ENCODE peak calls at places on chromosomes 7 and 10, in six cellular contexts. Q is transverse colon, U is heart right ventricle, H is Peyer's patch, Z is colonic mucosa, P is A549. S is an unnamed sample.

GRCh38 chr10:4653160-4653559 is 172.8 kb upstream of the AKR1E2 start:
- DNase-seq in Z (no peak), U (no peak), P (no peak), H (no peak), Q (no peak), S (no peak)

GRCh38 chr7:66283003-66283920 is 78.1 kb downstream of the TPST1 start:
- DNase-seq in H (no peak), U (no peak), Z (no peak), P (peak), Q (no peak), S (peak)

GRCh38 chr7:64892116-64892515 is 11.0 kb upstream of the ZNF273 start:
- DNase-seq in P (no peak), Q (no peak), Z (no peak), H (no peak), U (no peak), S (no peak)

GRCh38 chr7:27091125-27091524 is 4.7 kb downstream of the HOXA1 start:
- DNase-seq in Q (no peak), P (no peak), Z (no peak), U (no peak), H (no peak), S (no peak)

GRCh38 chr10:51590802-51591201 is 108.6 kb downstream of the CSTF2T start:
- DNase-seq in U (no peak), Q (no peak), P (no peak), H (no peak), Z (no peak), S (no peak)

GRCh38 chr10:35751347-35751746 is 109.3 kb upstream of the FZD8 start:
- DNase-seq in U (no peak), Z (no peak), Q (no peak), P (no peak), H (no peak), S (no peak)

GRCh38 chr7:158924956-158925355 is 68.6 kb downstream of the DYNC2I1 start:
- DNase-seq in U (no peak), Q (no peak), P (no peak), Z (no peak), H (no peak), S (no peak)

GRCh38 chr7:116687801-116688201 is 15.8 kb downstream of the MET start:
- DNase-seq in U (no peak), H (no peak), Z (no peak), Q (no peak), P (peak), S (no peak)

GRCh38 chr7:21326916-21327315 is 101.0 kb upstream of the SP4 start:
- DNase-seq in Q (no peak), H (no peak), P (no peak), U (no peak), Z (no peak), S (no peak)

GRCh38 chr10:61943699-61944444 is 42.4 kb downstream of the ARID5B start:
- DNase-seq in Q (no peak), H (no peak), U (no peak), P (no peak), Z (no peak), S (peak)

GRCh38 chr10:14839305-14839695 is 1.2 kb downstream of the HSPA14 start:
- DNase-seq in P (peak), H (no peak), U (no peak), Z (peak), Q (peak), S (no peak)

GRCh38 chr10:65341323-65341922 is 1584.4 kb upstream of the LRRTM3 start:
- DNase-seq in Q (no peak), U (peak), H (no peak), P (no peak), Z (no peak), S (no peak)

GRCh38 chr10:111648046-111648445 is 535.5 kb downstream of the GPAM start:
- DNase-seq in U (no peak), H (no peak), Q (no peak), Z (no peak), P (no peak), S (no peak)

GRCh38 chr7:44236333-44236728 is 35.6 kb downstream of the YKT6 start:
- DNase-seq in P (no peak), H (no peak), U (no peak), Z (no peak), Q (no peak), S (no peak)

GRCh38 chr7:144656960-144657359 is 178.9 kb downstream of the TPK1 start:
- DNase-seq in U (no peak), P (no peak), Q (no peak), H (no peak), Z (no peak), S (no peak)

GRCh38 chr7:123916240-123916724 is 8.8 kb upstream of the SPAM1 start:
- DNase-seq in Q (peak), P (peak), U (no peak), H (no peak), Z (peak), S (no peak)

GRCh38 chr10:113415246-113415645 is 137.6 kb upstream of the HABP2 start:
- DNase-seq in H (no peak), Z (no peak), Q (no peak), U (no peak), P (no peak), S (peak)

DNA sequence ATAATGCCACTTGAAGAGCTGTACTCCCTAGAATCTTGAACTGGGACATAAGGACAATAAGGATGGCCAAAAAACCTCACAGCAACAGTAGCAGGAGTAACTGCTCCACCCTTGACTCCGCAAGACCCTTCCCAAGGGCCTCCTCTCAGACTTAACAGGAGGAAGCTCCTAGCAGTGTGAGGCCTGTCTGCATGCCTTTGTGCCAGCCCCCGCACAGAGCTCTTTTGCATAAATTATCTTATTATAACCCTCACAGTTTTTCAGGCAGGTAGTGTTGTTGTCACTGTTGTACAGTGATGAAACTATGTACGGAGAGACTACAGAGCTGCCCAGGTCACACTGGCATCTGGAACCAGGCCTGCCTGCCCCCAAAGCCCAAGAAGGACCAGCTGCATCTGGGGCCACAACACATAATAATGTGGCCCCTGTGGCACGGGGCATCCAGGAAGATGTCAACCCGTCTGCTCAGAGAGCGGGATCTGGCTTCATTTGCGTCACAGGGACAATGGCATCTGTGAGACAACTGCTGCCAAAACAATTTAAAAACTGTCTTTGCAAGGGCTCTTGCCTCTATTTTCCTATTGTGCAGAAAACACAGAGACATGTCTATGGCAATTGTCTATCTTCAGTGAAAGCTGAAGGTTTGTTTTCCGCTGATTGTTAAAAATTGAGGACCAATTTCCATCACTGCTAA is 249.2 kb upstream of the GRB10 start:
- DNase-seq in P (no peak), Q (no peak), Z (no peak), H (no peak), U (no peak), S (no peak)
- H3K27ac ChIP-seq in P (no peak), Q (no peak), Z (no peak), H (no peak), U (no peak), S (no peak)

GRCh38 chr10:124670849-124671248 is 73.3 kb downstream of the FAM53B start:
- DNase-seq in Q (no peak), Z (no peak), H (no peak), P (no peak), U (no peak), S (no peak)
- H3K27ac ChIP-seq in Q (peak), Z (peak), H (no peak), P (no peak), U (peak), S (no peak)

GRCh38 chr10:5666324-5667220 is at the start of gene ASB13:
- DNase-seq in U (peak), Z (peak), Q (peak), H (peak), P (peak), S (no peak)

GRCh38 chr10:5662708-5663579 is 3.5 kb downstream of the ASB13 start:
- DNase-seq in H (no peak), Z (peak), Q (no peak), P (no peak), U (no peak), S (no peak)

GRCh38 chr10:5663692-5664427 is 2.5 kb downstream of the ASB13 start:
- DNase-seq in H (no peak), U (no peak), Q (no peak), Z (peak), P (no peak), S (no peak)

GRCh38 chr10:5668429-5668828 is 2.0 kb upstream of the ASB13 start:
- DNase-seq in Z (peak), U (no peak), P (no peak), H (no peak), Q (no peak), S (no peak)

DNA sequence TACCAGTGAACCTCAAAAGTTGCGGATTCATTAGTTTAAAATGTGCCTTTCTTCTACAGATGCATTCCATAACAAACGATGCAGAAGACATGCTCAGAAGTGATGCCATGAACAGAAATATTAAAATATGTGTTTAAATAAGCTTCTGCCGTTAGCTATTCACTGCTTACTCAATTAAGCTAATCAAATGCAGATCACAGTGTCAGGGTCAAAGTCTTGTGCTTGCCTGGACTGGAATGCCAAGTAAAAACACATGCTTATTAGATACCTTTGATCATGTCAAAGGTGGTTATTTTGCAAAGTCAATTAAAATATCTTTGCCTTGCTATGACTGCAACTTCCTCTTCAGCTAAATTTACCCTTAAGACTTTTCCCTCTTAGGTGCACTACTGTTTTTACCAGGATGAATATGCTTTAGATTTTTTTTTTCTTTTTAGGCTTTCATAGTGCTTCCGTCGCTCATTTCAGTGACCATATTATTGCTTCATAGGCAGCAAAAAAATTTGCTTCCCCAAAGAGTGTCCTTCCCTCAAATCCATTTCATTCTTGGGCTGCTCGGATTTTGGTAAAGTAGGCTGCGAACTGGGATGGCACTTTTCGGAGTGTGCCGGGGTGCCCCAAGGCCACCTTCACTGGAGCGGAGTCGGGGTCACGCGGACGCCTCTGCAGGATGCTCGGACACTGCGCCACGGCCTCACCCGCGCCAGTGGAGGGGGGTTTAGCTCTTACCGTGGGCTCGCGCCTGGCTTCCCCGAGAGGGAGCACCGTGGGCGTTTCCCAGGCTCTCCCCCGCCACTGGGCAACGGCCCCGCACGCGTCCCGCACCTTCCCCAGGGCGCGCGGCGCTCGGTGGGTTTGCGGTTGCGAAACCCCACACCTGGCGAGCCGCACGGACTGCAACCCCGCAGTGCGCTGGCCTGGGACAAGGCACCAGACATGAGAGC is 743 bp downstream of the ASB13 start:
- DNase-seq in U (no peak), Z (peak), H (no peak), Q (peak), P (no peak), S (no peak)
- H3K27ac ChIP-seq in U (peak), Z (peak), H (peak), Q (peak), P (peak), S (no peak)

DNA sequence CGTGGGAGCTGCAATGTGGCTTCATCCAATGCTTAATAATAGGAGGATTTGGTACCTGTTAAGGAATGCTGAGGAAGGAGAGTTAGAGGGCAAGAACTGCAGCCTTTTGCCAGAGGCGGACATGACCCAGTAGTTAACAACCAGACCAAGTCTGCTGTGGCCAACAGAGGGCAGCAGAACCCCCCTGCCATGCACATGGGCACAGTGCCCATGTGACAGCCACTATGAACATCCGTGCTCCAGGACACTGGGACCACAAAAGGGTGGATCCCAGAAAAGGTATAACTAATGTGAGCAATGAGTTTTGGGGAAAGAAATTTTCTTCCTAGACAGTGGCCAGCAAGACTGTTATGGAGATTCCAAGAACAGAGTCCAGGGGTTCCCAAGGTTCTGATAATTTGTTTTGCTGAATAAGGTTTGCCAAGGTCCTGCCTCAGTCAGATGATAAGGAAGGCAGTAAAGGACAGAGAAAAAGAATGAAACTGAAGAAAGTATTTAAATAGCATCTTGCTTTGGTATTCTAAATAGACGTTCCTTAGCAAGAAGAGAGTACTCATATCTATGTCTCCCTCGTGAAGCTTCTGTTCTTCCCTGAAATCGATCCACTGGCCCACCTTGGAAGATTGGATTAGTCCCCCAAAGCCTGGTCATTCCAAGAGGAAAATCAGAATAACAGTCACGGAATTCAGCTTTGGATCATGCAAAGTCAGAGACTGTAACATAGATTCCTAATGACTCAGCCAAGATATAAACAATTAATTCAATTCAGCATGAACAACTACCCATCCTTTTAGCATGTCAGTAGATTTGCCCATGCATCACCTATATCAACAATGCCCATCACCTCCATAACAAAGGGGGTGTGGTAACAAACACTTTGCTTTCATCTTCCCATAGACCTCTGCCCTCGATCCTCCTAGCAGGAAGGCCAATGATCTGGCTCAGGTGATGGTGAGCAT is 56.0 kb downstream of the LGI1 start:
- DNase-seq in Q (peak), U (peak), H (peak), P (peak), Z (peak), S (no peak)
- H3K27ac ChIP-seq in Q (no peak), U (no peak), H (no peak), P (no peak), Z (no peak), S (no peak)

DNA sequence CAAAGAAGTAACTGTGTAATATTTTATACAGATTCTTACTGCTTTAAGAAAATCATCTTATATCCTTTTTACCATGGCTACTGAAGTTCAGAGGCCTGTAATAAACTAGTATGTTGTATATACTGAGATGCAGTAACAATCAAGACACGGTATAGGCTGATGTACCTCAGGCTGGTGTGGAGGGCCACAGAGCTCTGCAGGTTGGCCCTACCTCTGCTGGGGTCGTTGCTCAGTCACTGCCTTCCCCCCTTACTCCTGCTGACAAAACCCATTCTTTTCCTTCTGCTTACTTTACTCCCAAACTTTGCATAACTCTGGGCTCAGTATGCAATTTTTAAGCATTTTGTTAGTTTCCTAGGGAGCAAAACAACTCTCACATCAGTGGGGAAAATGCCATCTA is 200.2 kb upstream of the FOXP2 start:
- DNase-seq in Q (no peak), U (no peak), H (no peak), Z (no peak), P (no peak), S (no peak)
- H3K27ac ChIP-seq in Q (no peak), U (no peak), H (no peak), Z (no peak), P (no peak), S (no peak)

GRCh38 chr10:7264313-7264741 is 146.5 kb downstream of the SFMBT2 start:
- DNase-seq in U (no peak), Z (no peak), P (peak), Q (no peak), H (no peak), S (no peak)

GRCh38 chr10:7258948-7259523 is 151.8 kb downstream of the SFMBT2 start:
- DNase-seq in H (peak), Q (peak), Z (no peak), P (no peak), U (peak), S (no peak)

GRCh38 chr10:7260412-7260900 is 150.4 kb downstream of the SFMBT2 start:
- DNase-seq in Q (peak), H (peak), U (peak), Z (peak), P (peak), S (peak)

GRCh38 chr10:7260912-7261700 is 149.7 kb downstream of the SFMBT2 start:
- DNase-seq in H (no peak), Z (no peak), Q (no peak), P (peak), U (no peak), S (no peak)
- H3K27ac ChIP-seq in H (no peak), Z (no peak), Q (peak), P (peak), U (peak), S (peak)

GRCh38 chr10:89164080-89164479 is 43.0 kb downstream of the CH25H start:
- DNase-seq in P (no peak), Q (no peak), H (no peak), U (no peak), Z (no peak), S (no peak)
- H3K27ac ChIP-seq in P (no peak), Q (peak), H (peak), U (no peak), Z (no peak), S (no peak)

GRCh38 chr10:58014436-58014835 is 253.3 kb downstream of the IPMK start:
- DNase-seq in P (no peak), Z (no peak), Q (no peak), H (no peak), U (no peak), S (no peak)
- H3K27ac ChIP-seq in P (no peak), Z (no peak), Q (no peak), H (no peak), U (no peak), S (no peak)

S was measured in epithelial cell of prostate.